ENCODE peak calls at places on chromosomes 13 and 19, in eight cellular contexts. D is ELF-1; U is NCI-H460; S is MV-4-11; R is iris pigment epithelial cell; G is activated naive CD4-positive, alpha-beta T cell treated with anti-CD3 and anti-CD28 coated beads, Interleukin-2, amount 50 U/mL, for 72 hours; Q is lung microvascular endothelial cell; X is anterior cingulate cortex. I is an unnamed sample.

GRCh38 chr13:27978301-27978968 is 9.3 kb upstream of the CDX2 start:
- DNase-seq in R (no peak), U (no peak), G (no peak), D (peak; percentile 82), Q (no peak), S (no peak), X (no peak), I (peak; percentile 61)

GRCh38 chr13:51846756-51847155 is 1.8 kb upstream of the TMEM272 start:
- DNase-seq in G (no peak), Q (no peak), R (no peak), X (no peak), D (no peak), U (no peak), S (no peak), I (no peak)

GRCh38 chr19:17938092-17938845 is 5.5 kb downstream of the CCDC124 start:
- DNase-seq in Q (peak; percentile 80), D (peak; percentile 90), U (peak; percentile 76), R (peak; percentile 85), G (peak; percentile 84), X (peak; percentile 59), S (peak; percentile 78), I (peak; percentile 79)

GRCh38 chr19:42028304-42029216 is 34.5 kb upstream of the ATP1A3 start:
- DNase-seq in R (no peak), G (no peak), U (no peak), Q (no peak), S (no peak), D (peak; percentile 78), X (no peak), I (peak; percentile 69)

GRCh38 chr13:30165791-30166190 is 141.6 kb downstream of the KATNAL1 start:
- DNase-seq in R (peak; percentile 10), S (no peak), Q (no peak), U (no peak), D (no peak), G (no peak), X (no peak), I (peak; percentile 64)

GRCh38 chr19:33508431-33508830 is 13.2 kb downstream of the PEPD start:
- DNase-seq in D (no peak), Q (no peak), X (no peak), R (no peak), S (no peak), U (no peak), G (no peak), I (no peak)

GRCh38 chr19:31306006-31306753 is 43.1 kb downstream of the TSHZ3 start:
- DNase-seq in X (no peak), Q (no peak), G (no peak), S (no peak), U (no peak), D (no peak), R (no peak), I (no peak)

GRCh38 chr13:29496241-29496712 is 99.2 kb downstream of the SLC7A1 start:
- DNase-seq in U (no peak), D (no peak), G (no peak), S (peak; percentile 94), R (no peak), X (no peak), Q (no peak), I (no peak)

GRCh38 chr13:79185580-79185979 is 220.5 kb downstream of the RBM26 start:
- DNase-seq in X (no peak), D (no peak), G (no peak), Q (no peak), R (no peak), U (no peak), S (peak; percentile 41), I (no peak)

GRCh38 chr13:52159159-52159982 is at the start of gene NEK3:
- DNase-seq in R (peak; percentile 68), S (peak; percentile 63), D (peak; percentile 83), G (peak; percentile 56), Q (peak; percentile 76), X (peak; percentile 50), U (peak; percentile 27), I (peak; percentile 84)

GRCh38 chr19:47479701-47480503 is 4.1 kb downstream of the KPTN start:
- DNase-seq in Q (peak; percentile 19), G (no peak), X (no peak), R (peak; percentile 40), D (peak; percentile 47), S (no peak), U (no peak), I (peak; percentile 77)

GRCh38 chr13:106599875-106600797 is 32.2 kb upstream of the ARGLU1 start:
- DNase-seq in G (no peak), R (peak; percentile 90), X (no peak), S (no peak), D (no peak), Q (peak; percentile 67), U (no peak), I (no peak)

GRCh38 chr19:6278740-6279619 is 795 bp downstream of the MLLT1 start:
- DNase-seq in R (no peak), D (no peak), U (no peak), Q (no peak), S (no peak), G (no peak), X (no peak), I (no peak)

GRCh38 chr19:42316223-42317211 is 3.4 kb downstream of the TMEM145 start:
- DNase-seq in D (no peak), Q (no peak), X (no peak), S (peak; percentile 83), G (no peak), R (peak; percentile 37), U (no peak), I (no peak)

GRCh38 chr13:52850396-52851152 is 2.1 kb upstream of the PCDH8 start:
- DNase-seq in S (peak; percentile 57), U (peak; percentile 44), X (peak; percentile 44), G (no peak), D (peak; percentile 93), R (peak; percentile 54), Q (peak; percentile 64), I (peak; percentile 93)

GRCh38 chr19:16263115-16263839 is 61.3 kb upstream of the KLF2 start:
- DNase-seq in S (no peak), R (no peak), G (no peak), Q (no peak), X (no peak), D (no peak), U (no peak), I (no peak)

GRCh38 chr13:23778007-23778687 is 111.1 kb downstream of the MIPEP start:
- DNase-seq in G (no peak), D (no peak), U (no peak), S (no peak), X (no peak), Q (no peak), R (peak; percentile 28), I (no peak)

GRCh38 chr19:49468199-49468598 is 5.8 kb upstream of the FLT3LG start:
- DNase-seq in D (no peak), Q (no peak), X (no peak), R (no peak), G (no peak), S (no peak), U (no peak), I (no peak)

GRCh38 chr13:30119476-30119875 is 187.9 kb downstream of the KATNAL1 start:
- DNase-seq in Q (no peak), R (peak; percentile 63), S (no peak), G (no peak), X (no peak), U (no peak), D (peak; percentile 66), I (no peak)

GRCh38 chr13:63041640-63042414 is 1626.2 kb upstream of the PCDH20 start:
- DNase-seq in S (no peak), R (peak; percentile 67), X (no peak), Q (no peak), U (no peak), G (no peak), D (no peak), I (no peak)

I was measured in neural progenitor cell.